ENCODE peak calls at places on chromosome 18, in four cellular contexts. H, X, W and D are unnamed samples.

GRCh38 chr18:36064027-36064808 is 3.1 kb downstream of the RPRD1A start:
- DNase-seq in H (no peak), X (no peak), W (no peak), D (no peak)

GRCh38 chr18:62877448-62878221 is 162.3 kb downstream of the PHLPP1 start:
- DNase-seq in H (no peak), X (no peak), W (peak; percentile 25), D (no peak)

GRCh38 chr18:69758458-69758857 is 189.2 kb downstream of the CD226 start:
- DNase-seq in H (no peak), X (no peak), W (peak; percentile 11), D (no peak)

GRCh38 chr18:68456985-68457384 is 257.9 kb downstream of the TMX3 start:
- DNase-seq in H (no peak), X (peak; percentile 65), W (peak; percentile 19), D (no peak)

GRCh38 chr18:49708674-49709580 is 104.4 kb downstream of the ACAA2 start:
- DNase-seq in H (no peak), X (no peak), W (no peak), D (no peak)

GRCh38 chr18:3411327-3411726 is 38.6 kb upstream of the TGIF1 start:
- DNase-seq in H (no peak), X (no peak), W (no peak), D (no peak)

GRCh38 chr18:9101730-9102390 is 639 bp upstream of the NDUFV2 start:
- DNase-seq in H (peak; percentile 42), X (peak; percentile 58), W (peak; percentile 71), D (no peak)

GRCh38 chr18:79797518-79798345 is at the start of gene KCNG2:
- DNase-seq in H (no peak), X (peak; percentile 9), W (no peak), D (peak; percentile 36)

GRCh38 chr18:59005266-59005665 is 134.4 kb upstream of the SEC11C start:
- DNase-seq in H (no peak), X (peak; percentile 23), W (peak; percentile 81), D (no peak)

GRCh38 chr18:9055185-9055584 is 47.3 kb upstream of the NDUFV2 start:
- DNase-seq in H (no peak), X (peak; percentile 90), W (no peak), D (no peak)

GRCh38 chr18:9734189-9734588 is 26.1 kb downstream of the RAB31 start:
- DNase-seq in H (no peak), X (peak; percentile 93), W (no peak), D (no peak)

GRCh38 chr18:26656944-26657536 is 108.7 kb upstream of the KCTD1 start:
- DNase-seq in H (peak; percentile 68), X (peak; percentile 71), W (peak; percentile 38), D (peak; percentile 20)

GRCh38 chr18:54716586-54716985 is 111.7 kb upstream of the RAB27B start:
- DNase-seq in H (no peak), X (no peak), W (no peak), D (no peak)